ENCODE peak calls at places on chromosomes 11 and 22, in four cellular contexts. R, X, I and Q are unnamed samples.

GRCh38 chr11:12906501-12906900 is 102.6 kb upstream of the RASSF10 start:
- DNase-seq in R (no peak), X (no peak), I (peak), Q (no peak)

GRCh38 chr11:2688381-2689231 is 11.2 kb downstream of the KCNQ1OT1 start:
- DNase-seq in R (no peak), X (no peak), I (no peak), Q (no peak)

GRCh38 chr11:122721964-122722266 is 66.4 kb downstream of the UBASH3B start:
- DNase-seq in R (no peak), X (no peak), I (peak), Q (no peak)

GRCh38 chr11:10898003-10898762 is 40.3 kb upstream of the ZBED5 start:
- DNase-seq in R (no peak), X (no peak), I (no peak), Q (peak)

GRCh38 chr22:29143848-29144785 is 61.6 kb upstream of the EMID1 start:
- DNase-seq in R (no peak), X (no peak), I (no peak), Q (no peak)

GRCh38 chr11:57224537-57224936 is 12.5 kb downstream of the APLNR start:
- DNase-seq in R (no peak), X (no peak), I (peak), Q (no peak)

GRCh38 chr11:34916810-34917780 is 677 bp downstream of the PDHX start:
- DNase-seq in R (no peak), X (peak), I (peak), Q (no peak)

GRCh38 chr11:45041556-45041955 is 90.9 kb upstream of the TP53I11 start:
- DNase-seq in R (no peak), X (peak), I (no peak), Q (no peak)

GRCh38 chr11:120073196-120073595 is 64.7 kb downstream of the TRIM29 start:
- DNase-seq in R (no peak), X (peak), I (no peak), Q (no peak)

GRCh38 chr11:68150029-68150428 is 28.8 kb upstream of the CHKA start:
- DNase-seq in R (no peak), X (no peak), I (no peak), Q (no peak)

GRCh38 chr11:112525270-112525669 is 264.6 kb upstream of the PLET1 start:
- DNase-seq in R (no peak), X (no peak), I (peak), Q (no peak)

GRCh38 chr22:17587631-17588030 is 24.3 kb downstream of the SLC25A18 start:
- DNase-seq in R (no peak), X (peak), I (no peak), Q (no peak)

GRCh38 chr22:22702159-22702873 is 57.9 kb downstream of the GGTLC2 start:
- DNase-seq in R (no peak), X (no peak), I (no peak), Q (no peak)

GRCh38 chr11:69213315-69213714 is 57.6 kb downstream of the SMIM38 start:
- DNase-seq in R (peak), X (no peak), I (no peak), Q (peak)

GRCh38 chr11:46210133-46210636 is 67.3 kb upstream of the CREB3L1 start:
- DNase-seq in R (no peak), X (no peak), I (peak), Q (no peak)

GRCh38 chr11:119852741-119853140 is 123.7 kb upstream of the NECTIN1 start:
- DNase-seq in R (no peak), X (no peak), I (no peak), Q (no peak)

GRCh38 chr11:70090989-70091388 is 12.9 kb downstream of the ANO1 start:
- DNase-seq in R (no peak), X (no peak), I (no peak), Q (no peak)

GRCh38 chr22:49629586-49630447 is 197.9 kb downstream of the BRD1 start:
- DNase-seq in R (no peak), X (peak), I (no peak), Q (no peak)

GRCh38 chr22:38871360-38872171 is 450 bp downstream of the CBX6 start:
- DNase-seq in R (no peak), X (peak), I (peak), Q (no peak)

GRCh38 chr11:2677127-2677526 is 22.7 kb downstream of the KCNQ1OT1 start:
- DNase-seq in R (no peak), X (no peak), I (no peak), Q (no peak)

GRCh38 chr11:124470516-124471231 is 25.2 kb upstream of the OR8B8 start:
- DNase-seq in R (no peak), X (no peak), I (no peak), Q (no peak)